ENCODE peak calls at places on chromosomes 4 and X, in four cellular contexts. P is H9, M is IMR-90, K is neuronal stem cell. G is an unnamed sample.

GRCh38 chr4:140116442-140117104 is 37.4 kb downstream of the MAML3 start:
- DNase-seq in K (no peak), M (peak), P (no peak), G (no peak)

GRCh38 chr4:78669453-78669852 is 106.7 kb upstream of the BMP2K start:
- DNase-seq in M (no peak), K (no peak), P (no peak), G (no peak)

GRCh38 chr4:152996101-152996500 is 60.0 kb downstream of the FHDC1 start:
- DNase-seq in P (no peak), M (no peak), K (no peak), G (no peak)

GRCh38 chr4:8820178-8821102 is 51.2 kb downstream of the HMX1 start:
- DNase-seq in P (peak), K (no peak), M (no peak), G (no peak)

GRCh38 chrX:17459596-17459995 is 84.6 kb downstream of the NHS start:
- DNase-seq in K (no peak), M (peak), P (no peak), G (no peak)

GRCh38 chrX:71163010-71163409 is 18.4 kb downstream of the NLGN3 start:
- DNase-seq in P (no peak), K (no peak), M (no peak), G (no peak)

GRCh38 chr4:13378973-13379759 is 105.0 kb downstream of the RAB28 start:
- DNase-seq in K (no peak), M (no peak), P (no peak), G (no peak)

GRCh38 chr4:95867919-95868318 is 28.0 kb downstream of the PDHA2 start:
- DNase-seq in P (no peak), K (no peak), M (no peak), G (no peak)

GRCh38 chr4:53601251-53601764 is 10.0 kb upstream of the LNX1 start:
- DNase-seq in M (no peak), P (peak), K (no peak), G (peak)

GRCh38 chr4:147461161-147461560 is 19.7 kb upstream of the EDNRA start:
- DNase-seq in K (no peak), M (peak), P (no peak), G (no peak)

GRCh38 chrX:93538575-93538974 is 134.8 kb downstream of the NAP1L3 start:
- DNase-seq in M (no peak), P (no peak), K (no peak), G (no peak)

GRCh38 chrX:19904778-19905367 is 17.5 kb upstream of the SH3KBP1 start:
- DNase-seq in M (peak), K (no peak), P (no peak), G (no peak)

GRCh38 chr4:38279077-38279476 is 318.9 kb downstream of the PTTG2 start:
- DNase-seq in P (no peak), K (no peak), M (no peak), G (no peak)

GRCh38 chrX:28756175-28756574 is 168.9 kb downstream of the IL1RAPL1 start:
- DNase-seq in M (no peak), K (no peak), P (no peak), G (no peak)

GRCh38 chr4:93217423-93217822 is 611.1 kb upstream of the ATOH1 start:
- DNase-seq in K (peak), P (no peak), M (no peak), G (no peak)

GRCh38 chrX:100409316-100410082 is 574 bp downstream of the PCDH19 start:
- DNase-seq in P (no peak), M (no peak), K (no peak), G (no peak)

GRCh38 chr4:67393699-67394281 is 151.5 kb downstream of the CENPC start:
- DNase-seq in M (peak), K (peak), P (no peak), G (no peak)

GRCh38 chrX:133781174-133781573 is 204.2 kb downstream of the GPC3 start:
- DNase-seq in P (no peak), K (no peak), M (no peak), G (no peak)

GRCh38 chrX:105313596-105313995 is 93.1 kb upstream of the TEX13A start:
- DNase-seq in P (no peak), M (no peak), K (no peak), G (no peak)

GRCh38 chr4:35739305-35739704 is 505.0 kb downstream of the ARAP2 start:
- DNase-seq in P (no peak), M (no peak), K (no peak), G (no peak)

GRCh38 chr4:145097331-145097820 is 620 bp downstream of the ANAPC10 start:
- DNase-seq in K (no peak), P (no peak), M (no peak), G (no peak)

GRCh38 chr4:2290974-2291704 is 29.2 kb upstream of the MXD4 start:
- DNase-seq in P (no peak), K (no peak), M (no peak), G (peak)

GRCh38 chr4:13476915-13477314 is 7.2 kb downstream of the RAB28 start:
- DNase-seq in M (peak), K (no peak), P (no peak), G (no peak)

GRCh38 chr4:112881842-112882241 is 167.6 kb upstream of the ANK2 start:
- DNase-seq in K (no peak), P (no peak), M (no peak), G (no peak)

GRCh38 chr4:41142946-41143720 is 71.2 kb downstream of the APBB2 start:
- DNase-seq in M (peak), P (no peak), K (no peak), G (no peak)

GRCh38 chr4:8730159-8730558 is 137.6 kb downstream of the CPZ start:
- DNase-seq in K (no peak), M (no peak), P (peak), G (no peak)

GRCh38 chr4:187586892-187587291 is 408.7 kb upstream of the ZFP42 start:
- DNase-seq in P (no peak), M (no peak), K (no peak), G (no peak)

GRCh38 chr4:113738251-113738650 is 23.3 kb downstream of the CAMK2D start:
- DNase-seq in K (no peak), M (peak), P (no peak), G (no peak)

GRCh38 chr4:125728568-125728967 is 413.8 kb downstream of the FAT4 start:
- DNase-seq in M (peak), K (no peak), P (no peak), G (no peak)

GRCh38 chrX:120308959-120309872 is 2.0 kb downstream of the TMEM255A start:
- DNase-seq in K (peak), M (peak), P (peak), G (no peak)

GRCh38 chr4:75662626-75663025 is 10.6 kb downstream of the G3BP2 start:
- DNase-seq in K (no peak), P (no peak), M (no peak), G (no peak)
- H3K14ac ChIP-seq in K (no peak), P (no peak), M (no peak), G (no peak)

GRCh38 chr4:88378691-88379559 is at the start of gene HERC6:
- DNase-seq in M (peak), K (peak), P (peak), G (peak)
- H3K14ac ChIP-seq in M (peak), K (no peak), P (peak), G (no peak)

GRCh38 chr4:158202475-158202874 is 7.8 kb upstream of the TMEM144 start:
- DNase-seq in P (no peak), K (no peak), M (no peak), G (no peak)
- H3K14ac ChIP-seq in P (no peak), K (no peak), M (no peak), G (no peak)

DNA sequence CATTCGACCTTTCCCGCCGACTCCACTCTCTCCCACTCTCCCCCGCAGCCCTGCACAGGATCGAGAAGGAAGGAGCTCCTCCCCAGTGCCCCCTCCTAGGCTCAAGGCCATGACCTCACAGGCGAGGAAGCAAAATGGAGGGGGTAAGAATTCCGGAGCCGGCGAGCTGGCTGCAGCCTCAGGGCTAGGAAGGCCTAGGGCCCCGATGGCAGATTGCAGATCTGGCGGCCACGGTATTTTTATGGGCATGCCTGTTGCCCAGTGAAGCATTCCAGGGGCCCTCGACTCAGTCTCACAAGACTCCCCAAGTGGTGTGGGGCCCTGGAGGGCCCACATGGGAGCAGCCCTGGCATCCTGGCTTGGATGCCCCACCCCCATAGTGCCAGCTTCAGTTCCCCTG is 942 bp upstream of the L1CAM start:
- DNase-seq in M (no peak), K (no peak), P (no peak), G (no peak)
- H3K14ac ChIP-seq in M (no peak), K (no peak), P (peak), G (no peak)

GRCh38 chrX:9324676-9325075 is 140.2 kb upstream of the TBL1X start:
- DNase-seq in M (no peak), P (no peak), K (no peak), G (no peak)

GRCh38 chrX:9326369-9326768 is 138.5 kb upstream of the TBL1X start:
- DNase-seq in P (no peak), M (no peak), K (no peak), G (no peak)

GRCh38 chrX:9327086-9327746 is 137.6 kb upstream of the TBL1X start:
- DNase-seq in M (no peak), P (no peak), K (no peak), G (no peak)

GRCh38 chrX:9329056-9329455 is 135.8 kb upstream of the TBL1X start:
- DNase-seq in M (no peak), P (no peak), K (no peak), G (no peak)

GRCh38 chrX:9327747-9328145 is 137.1 kb upstream of the TBL1X start:
- DNase-seq in K (no peak), M (peak), P (no peak), G (no peak)
- H3K14ac ChIP-seq in K (no peak), M (no peak), P (no peak), G (no peak)

DNA sequence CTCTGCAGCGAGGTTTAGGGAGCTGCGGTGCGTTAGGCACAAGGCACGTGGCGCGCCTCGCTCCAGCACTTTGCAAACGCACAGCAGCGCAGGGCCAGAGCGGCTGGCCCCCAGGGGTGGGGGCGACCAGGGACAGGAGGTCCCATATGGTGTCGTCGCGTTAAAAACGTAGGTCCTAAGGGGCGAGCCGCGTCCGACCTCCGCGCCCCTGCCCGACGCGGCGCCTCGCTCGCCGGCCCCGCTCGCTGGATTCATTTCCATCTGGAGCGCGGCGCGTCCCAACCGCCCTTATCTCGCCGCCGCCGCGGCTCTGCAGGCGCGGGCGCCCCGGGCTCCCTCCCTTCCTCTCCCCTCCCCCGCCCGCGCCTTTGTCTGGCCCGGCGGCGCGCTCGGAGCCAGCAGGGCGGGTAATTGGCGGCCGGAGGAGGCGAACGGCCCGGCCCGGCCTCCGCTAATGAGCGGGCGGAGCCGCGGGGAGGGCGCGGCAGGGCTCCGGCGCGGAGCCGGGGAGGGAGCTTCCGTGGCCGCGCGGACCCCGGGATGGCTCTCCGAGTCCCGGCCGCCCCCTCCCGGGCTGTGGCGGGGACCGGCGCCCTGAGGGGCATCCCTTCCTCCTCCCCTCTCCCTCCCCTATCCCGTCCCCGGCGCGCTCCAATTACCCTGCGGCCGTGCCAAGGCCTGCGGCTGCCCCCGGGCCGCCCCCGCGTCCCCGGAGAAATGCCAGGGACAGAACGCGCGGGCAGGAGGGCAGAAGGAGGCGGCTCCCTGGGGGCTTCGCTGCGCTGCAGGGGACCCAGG is 409.0 kb downstream of the BCOR start:
- DNase-seq in K (peak), P (peak), M (peak), G (peak)
- H3K14ac ChIP-seq in K (peak), P (peak), M (no peak), G (no peak)

GRCh38 chr4:180527993-180528392 is 1715.2 kb upstream of the TENM3 start:
- DNase-seq in M (no peak), K (no peak), P (no peak), G (no peak)
- H3K14ac ChIP-seq in M (no peak), K (no peak), P (no peak), G (no peak)